ENCODE peak calls at places on chromosome 21, in eight cellular contexts. G is brain microvascular endothelial cell, J is endodermal cell, X is cardiac muscle cell, W is right atrium auricular region, D is esophagus muscularis mucosa, Q is progenitor cell of endocrine pancreas, B is heart left ventricle. A is an unnamed sample.

GRCh38 chr21:26795866-26796329 is 49.3 kb downstream of the ADAMTS1 start:
- DNase-seq in J (no peak), B (no peak), W (no peak), D (no peak), X (no peak), Q (no peak), G (peak), A (no peak)

GRCh38 chr21:36910581-36911307 is 55.7 kb downstream of the HLCS start:
- DNase-seq in D (no peak), J (no peak), Q (no peak), B (no peak), X (no peak), W (peak), G (peak), A (peak)

GRCh38 chr21:14358775-14359174 is 24.2 kb downstream of the HSPA13 start:
- DNase-seq in W (no peak), X (no peak), B (no peak), J (no peak), D (no peak), Q (no peak), G (peak), A (no peak)

GRCh38 chr21:16587141-16587570 is 857.4 kb downstream of the USP25 start:
- DNase-seq in X (no peak), B (peak), W (no peak), G (peak), Q (no peak), J (peak), D (no peak), A (no peak)

GRCh38 chr21:43313221-43313938 is 113.6 kb downstream of the SIK1 start:
- DNase-seq in X (no peak), J (no peak), G (no peak), Q (no peak), B (peak), W (no peak), D (no peak), A (no peak)

GRCh38 chr21:38258803-38259485 is 2.2 kb downstream of the KCNJ15 start:
- DNase-seq in D (no peak), B (no peak), W (no peak), Q (no peak), X (no peak), G (peak), J (no peak), A (no peak)

GRCh38 chr21:42991992-42992740 is 17.8 kb downstream of the PKNOX1 start:
- DNase-seq in B (no peak), Q (no peak), W (peak), G (peak), X (peak), D (peak), J (peak), A (no peak)

GRCh38 chr21:34266322-34266721 is 97.5 kb upstream of the KCNE2 start:
- DNase-seq in W (no peak), B (no peak), X (no peak), D (no peak), G (no peak), Q (no peak), J (no peak), A (no peak)

DNA sequence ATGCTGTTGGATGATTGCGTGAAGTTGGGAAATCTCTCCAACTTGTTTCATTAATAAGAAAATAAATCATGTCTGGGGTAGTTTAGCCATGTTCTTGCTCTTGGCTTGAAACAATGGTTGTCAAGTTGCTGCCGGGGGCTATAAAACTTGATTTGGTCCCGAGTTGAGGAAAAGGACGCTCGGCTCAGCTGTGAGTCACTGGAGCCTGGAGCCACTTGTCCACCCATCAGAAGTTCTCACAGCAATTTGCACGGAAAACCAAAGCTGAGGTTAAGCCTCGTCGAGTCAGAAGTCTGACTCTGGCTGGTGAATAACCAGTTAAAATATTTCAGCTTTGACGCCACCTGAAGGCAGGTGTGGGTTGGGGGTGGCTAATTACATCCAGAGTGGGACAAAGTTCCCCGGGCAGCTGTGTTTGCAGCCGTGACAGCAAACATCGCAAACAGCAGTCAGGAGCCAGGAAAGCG is 19.7 kb upstream of the RIPK4 start:
- DNase-seq in Q (no peak), W (no peak), J (no peak), G (no peak), B (no peak), X (no peak), D (no peak), A (no peak)
- TF ChIP-seq CTCF in Q (no peak), W (no peak), J (no peak), G (no peak), B (no peak), X (no peak), D (no peak), A (no peak)

DNA sequence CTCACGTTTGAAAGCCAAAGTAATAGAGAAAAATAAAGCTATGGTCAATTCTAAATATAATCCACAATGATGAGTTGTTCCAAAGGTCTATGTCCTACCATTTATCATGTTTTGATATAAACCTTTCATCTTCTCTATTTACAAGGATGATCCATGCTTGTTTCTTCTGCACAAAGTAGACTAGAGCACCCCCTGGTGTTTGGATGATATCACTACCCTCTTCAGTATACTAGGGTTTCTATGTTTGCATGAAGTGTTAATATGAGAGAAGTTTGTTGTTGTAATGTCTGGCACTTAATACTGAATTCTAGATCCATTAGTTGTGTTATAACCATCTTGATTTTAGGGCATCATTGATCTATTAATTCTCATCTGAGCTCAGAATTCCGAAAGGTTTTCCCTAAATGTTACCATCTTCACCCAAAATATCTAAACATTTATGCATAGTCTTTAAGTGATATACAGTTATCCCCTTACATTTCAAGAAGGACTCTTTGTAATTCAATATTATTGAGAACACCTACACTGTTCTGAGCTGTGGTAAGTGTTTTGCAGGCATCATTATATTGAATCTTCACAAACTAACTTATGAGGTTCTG is 21.1 kb downstream of the CLDN8 start:
- DNase-seq in Q (no peak), D (no peak), X (peak), W (no peak), B (no peak), G (peak), J (peak), A (no peak)
- TF ChIP-seq CTCF in Q (peak), D (no peak), X (peak), W (no peak), B (peak), G (peak), J (peak), A (peak)

DNA sequence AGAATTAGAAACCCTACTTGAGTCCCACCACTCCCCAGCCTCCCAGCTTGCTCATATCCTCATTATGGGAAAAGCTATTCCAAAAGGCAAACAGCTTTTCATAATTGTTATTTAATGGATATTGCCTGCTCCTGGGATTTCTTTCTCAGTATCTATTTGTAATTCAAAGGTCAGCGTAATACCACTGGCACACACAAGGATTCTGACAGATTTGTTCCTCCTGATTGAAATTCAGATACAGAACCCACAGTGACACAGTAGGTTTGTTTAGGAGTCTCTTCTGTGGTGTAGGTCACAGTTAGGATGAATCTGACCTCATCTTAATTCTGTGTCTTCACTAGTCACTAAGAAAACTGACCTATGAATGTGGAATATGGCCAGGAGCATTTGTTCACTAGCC is 121.3 kb downstream of the GRIK1 start:
- DNase-seq in G (no peak), D (no peak), Q (no peak), X (no peak), B (no peak), W (no peak), J (no peak), A (no peak)
- TF ChIP-seq CTCF in G (no peak), D (no peak), Q (no peak), X (no peak), B (no peak), W (no peak), J (no peak), A (no peak)

GRCh38 chr21:35436899-35437298 is 387.8 kb upstream of the RUNX1 start:
- DNase-seq in G (no peak), D (no peak), B (no peak), X (no peak), W (no peak), J (no peak), Q (no peak), A (no peak)
- TF ChIP-seq CTCF in G (no peak), D (no peak), B (no peak), X (no peak), W (no peak), J (peak), Q (peak), A (no peak)

GRCh38 chr21:32186843-32187242 is 92.0 kb downstream of the MIS18A start:
- DNase-seq in W (no peak), Q (no peak), D (peak), X (no peak), G (no peak), J (no peak), B (no peak), A (peak)
- TF ChIP-seq CTCF in W (no peak), Q (no peak), D (no peak), X (no peak), G (no peak), J (no peak), B (no peak), A (no peak)

DNA sequence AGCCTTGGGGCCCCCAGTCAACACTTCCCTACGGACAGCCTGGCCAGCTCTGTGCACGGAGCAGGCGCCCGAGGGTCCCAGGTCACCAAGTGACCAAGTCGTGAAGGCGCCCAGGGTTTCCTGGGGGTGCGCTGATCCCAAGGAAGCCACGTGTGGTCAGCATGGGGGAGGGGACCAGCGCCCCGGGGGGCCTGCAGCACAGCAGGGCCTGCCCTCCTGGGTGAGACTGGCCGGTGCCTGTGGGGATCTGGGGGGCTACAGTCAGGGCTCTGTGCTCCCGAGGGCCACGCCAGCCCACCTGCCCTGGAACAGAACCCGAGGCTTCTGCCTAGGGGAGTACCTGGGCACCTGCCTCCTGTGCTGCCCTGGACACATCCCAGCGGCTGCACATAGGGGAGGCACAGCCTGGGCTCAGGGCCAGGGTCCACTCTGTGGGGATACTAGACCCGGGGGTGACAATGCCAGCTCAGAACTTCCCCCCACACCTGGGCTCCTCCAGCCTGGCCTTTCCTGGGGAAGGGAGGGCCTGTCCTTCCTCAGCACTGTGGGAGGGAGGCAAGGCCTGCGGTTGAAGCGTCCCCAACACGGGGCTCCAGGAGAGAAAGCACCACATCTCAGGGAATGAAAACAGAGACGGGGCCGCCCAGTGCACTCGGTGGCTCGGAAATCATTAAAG is 6.2 kb upstream of the POFUT2 start:
- DNase-seq in X (no peak), W (no peak), B (peak), J (peak), Q (peak), G (no peak), D (no peak), A (peak)
- TF ChIP-seq CTCF in X (no peak), W (no peak), B (no peak), J (no peak), Q (no peak), G (no peak), D (no peak), A (no peak)

GRCh38 chr21:46552865-46553379 is 52.0 kb downstream of the S100B start:
- DNase-seq in J (no peak), Q (no peak), B (no peak), D (peak), G (no peak), W (no peak), X (no peak), A (no peak)

GRCh38 chr21:46552274-46552673 is 52.6 kb downstream of the S100B start:
- DNase-seq in G (no peak), W (peak), Q (no peak), X (no peak), D (no peak), B (no peak), J (no peak), A (no peak)

GRCh38 chr21:46549650-46550049 is 55.2 kb downstream of the S100B start:
- DNase-seq in Q (no peak), B (no peak), G (no peak), X (no peak), D (peak), W (peak), J (no peak), A (peak)

GRCh38 chr21:46550511-46550941 is 54.4 kb downstream of the S100B start:
- DNase-seq in D (peak), X (no peak), W (peak), Q (no peak), B (no peak), J (no peak), G (no peak), A (no peak)

GRCh38 chr21:46551636-46552241 is 53.1 kb downstream of the S100B start:
- DNase-seq in B (no peak), J (peak), W (peak), X (no peak), G (no peak), D (peak), Q (no peak), A (no peak)
- TF ChIP-seq CTCF in B (no peak), J (no peak), W (no peak), X (no peak), G (no peak), D (no peak), Q (no peak), A (no peak)